ENCODE peak calls at places on chromosomes 11 and 22, in seven cellular contexts. T is CD8-positive, alpha-beta memory T cell; U is left ventricle myocardium inferior; A is thoracic aorta; H is HCT116; Q is colonic mucosa; S is testis. O is an unnamed sample. For H3K9me3 and H3K4me1, the result is how much of the 10 kb centered on the place peaks cover.

GRCh38 chr11:43547900-43548381 is 132.6 kb upstream of the HSD17B12 start:
- DNase-seq in T (no peak), S (peak), H (no peak), A (no peak), U (peak), Q (no peak), O (no peak)

GRCh38 chr11:132228756-132229325 is 858.4 kb downstream of the NTM start:
- DNase-seq in H (no peak), S (no peak), T (no peak), U (no peak), Q (no peak), A (no peak), O (no peak)

GRCh38 chr22:42511401-42511891 is 8.2 kb downstream of the RRP7A start:
- DNase-seq in A (no peak), T (no peak), U (no peak), Q (peak), S (peak), H (no peak), O (no peak)

GRCh38 chr11:126963115-126963514 is 37.5 kb downstream of the KIRREL3 start:
- DNase-seq in T (no peak), S (no peak), U (no peak), A (no peak), H (no peak), Q (no peak), O (no peak)

GRCh38 chr11:119617343-119617713 is 111.7 kb downstream of the NECTIN1 start:
- DNase-seq in H (no peak), A (no peak), U (no peak), Q (no peak), T (no peak), S (no peak), O (no peak)

GRCh38 chr11:78860720-78861422 is 286.2 kb upstream of the NARS2 start:
- DNase-seq in Q (no peak), H (no peak), A (no peak), S (no peak), U (no peak), T (no peak), O (no peak)

GRCh38 chr11:72685560-72686480 is 11.6 kb upstream of the PDE2A start:
- DNase-seq in T (no peak), U (peak), S (no peak), H (no peak), Q (peak), A (no peak), O (no peak)

GRCh38 chr11:119337581-119338317 is 2.9 kb downstream of the C1QTNF5 start:
- DNase-seq in A (no peak), Q (no peak), S (no peak), T (no peak), H (no peak), U (no peak), O (no peak)

GRCh38 chr11:100176456-100176855 is 510.6 kb upstream of the ARHGAP42 start:
- DNase-seq in T (no peak), S (no peak), Q (no peak), H (no peak), U (no peak), A (no peak), O (no peak)

GRCh38 chr11:76977791-76978190 is 56.4 kb upstream of the B3GNT6 start:
- DNase-seq in T (no peak), A (no peak), U (no peak), S (no peak), Q (no peak), H (no peak), O (no peak)

GRCh38 chr11:15651033-15651432 is 536.3 kb downstream of the INSC start:
- DNase-seq in S (no peak), U (no peak), T (no peak), H (no peak), A (no peak), Q (no peak), O (no peak)

GRCh38 chr11:3626250-3626960 is 15.4 kb downstream of the ART5 start:
- DNase-seq in U (peak), S (peak), H (no peak), A (no peak), Q (peak), T (no peak), O (no peak)

GRCh38 chr11:77055056-77055680 is 11.6 kb upstream of the CAPN5 start:
- DNase-seq in T (no peak), H (no peak), S (no peak), A (no peak), Q (no peak), U (no peak), O (no peak)

GRCh38 chr11:81112718-81113117 is 1620.9 kb downstream of the FAM181B start:
- DNase-seq in H (no peak), T (no peak), U (no peak), Q (no peak), S (no peak), A (no peak), O (no peak)

DNA sequence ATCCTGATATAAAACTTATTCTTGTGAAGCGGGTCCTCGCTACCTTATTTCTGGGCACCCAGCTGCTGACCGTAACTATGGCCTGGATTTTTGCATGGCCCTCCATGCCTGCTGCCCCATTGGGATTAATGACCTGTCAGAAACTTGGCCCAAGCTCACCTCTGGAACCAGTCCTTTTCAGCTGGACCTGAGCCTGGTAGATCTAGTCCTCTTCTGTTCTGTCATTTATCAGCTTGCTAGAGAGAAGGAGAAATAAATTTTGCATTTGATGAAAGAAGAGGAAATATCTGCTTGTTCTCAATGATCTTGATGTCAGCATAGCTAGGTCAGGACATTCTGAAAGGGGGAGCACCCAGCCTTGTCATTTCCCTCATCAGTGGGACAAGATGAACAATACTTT is 387.8 kb upstream of the LARGE1 start:
- DNase-seq in Q (no peak), U (peak), H (no peak), A (no peak), T (no peak), S (no peak), O (no peak)
- H3K9me3 ChIP-seq in Q (under half), U (under half), H (under half), A (under half), T (under half), S (under half), O (under half)

DNA sequence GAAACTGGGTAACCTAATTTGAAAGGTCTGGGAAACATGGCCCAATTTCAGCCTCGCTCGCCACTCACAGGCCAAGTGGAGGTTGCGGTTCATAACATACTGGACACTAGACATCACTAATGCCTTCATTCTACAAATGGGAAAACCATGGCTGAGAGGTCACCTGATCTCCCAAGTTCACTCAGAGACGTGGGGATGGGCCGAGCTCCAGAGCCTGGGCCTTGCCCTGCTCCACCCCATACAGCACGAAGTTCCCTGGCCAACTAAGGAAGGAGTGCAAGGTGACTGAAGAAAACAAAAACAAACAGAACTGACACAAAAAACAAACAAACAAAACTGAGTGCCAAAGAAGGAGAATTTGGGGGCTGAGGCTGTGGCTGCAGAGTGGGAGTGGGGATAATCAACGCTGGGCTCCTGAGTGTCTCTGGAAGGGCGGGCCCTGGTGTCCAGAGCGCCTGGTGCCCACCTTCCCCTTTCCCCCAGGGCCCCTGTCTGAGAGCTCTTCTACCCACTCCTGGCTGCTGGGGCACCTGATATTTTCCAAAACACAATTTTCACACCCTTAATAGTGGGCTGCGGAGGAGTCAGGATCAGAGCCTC is 46.5 kb upstream of the ADA2 start:
- DNase-seq in H (no peak), S (no peak), A (no peak), T (no peak), Q (peak), U (no peak), O (no peak)
- H3K4me1 ChIP-seq in H (under half), S (under half), A (under half), T (under half), Q (under half), U (under half), O (under half)

GRCh38 chr11:67628710-67629385 is 889 bp downstream of the NUDT8 start:
- DNase-seq in H (no peak), T (no peak), U (no peak), A (no peak), S (no peak), Q (no peak), O (no peak)
- H3K4me3 ChIP-seq in H (peak), T (no peak), U (peak), A (peak), S (peak), Q (peak), O (peak)

DNA sequence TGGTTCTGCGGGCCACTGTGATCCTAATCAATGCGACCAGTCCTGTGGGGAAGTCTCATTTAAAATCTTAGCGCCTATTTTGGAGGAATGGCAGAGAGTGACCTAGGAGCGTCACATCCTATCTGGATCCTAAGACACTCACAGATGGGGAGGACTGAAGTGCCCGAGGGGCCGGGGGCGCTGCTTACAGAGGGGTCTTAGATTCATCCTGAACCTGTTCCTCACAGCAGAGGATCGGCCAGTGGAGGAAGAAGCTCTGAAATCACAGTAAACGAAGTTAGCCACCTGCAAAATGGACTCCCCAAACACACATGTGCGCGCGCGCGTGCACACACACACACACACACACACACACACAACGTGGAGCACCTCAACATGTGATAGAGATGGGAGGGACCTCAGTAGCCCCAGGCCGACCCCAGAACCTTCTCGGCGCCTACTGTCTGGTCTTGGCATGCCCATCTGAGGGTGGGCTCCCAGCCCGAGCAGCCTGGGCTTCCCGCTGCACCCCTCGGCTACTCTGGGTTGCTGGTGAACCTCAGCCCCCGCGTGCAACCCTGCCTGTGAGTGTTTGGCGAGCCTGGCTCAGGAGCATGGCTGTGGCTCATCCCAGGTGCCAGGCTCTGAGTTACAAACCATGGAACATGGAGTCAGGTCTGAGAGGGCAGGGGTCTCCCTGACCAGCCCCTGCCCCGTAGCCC is 613.3 kb downstream of the TBC1D22A start:
- DNase-seq in S (no peak), T (no peak), A (no peak), Q (no peak), H (no peak), U (no peak), O (no peak)
- H3K9me3 ChIP-seq in S (under half), T (under half), A (under half), Q (under half), H (under half), U (under half), O (under half)

GRCh38 chr11:120771551-120772060 is 252.3 kb upstream of the TBCEL start:
- DNase-seq in U (no peak), H (no peak), A (no peak), S (no peak), Q (no peak), T (no peak), O (no peak)
- H3K4me1 ChIP-seq in U (under half), H (under half), A (under half), S (under half), Q (under half), T (under half), O (under half)

DNA sequence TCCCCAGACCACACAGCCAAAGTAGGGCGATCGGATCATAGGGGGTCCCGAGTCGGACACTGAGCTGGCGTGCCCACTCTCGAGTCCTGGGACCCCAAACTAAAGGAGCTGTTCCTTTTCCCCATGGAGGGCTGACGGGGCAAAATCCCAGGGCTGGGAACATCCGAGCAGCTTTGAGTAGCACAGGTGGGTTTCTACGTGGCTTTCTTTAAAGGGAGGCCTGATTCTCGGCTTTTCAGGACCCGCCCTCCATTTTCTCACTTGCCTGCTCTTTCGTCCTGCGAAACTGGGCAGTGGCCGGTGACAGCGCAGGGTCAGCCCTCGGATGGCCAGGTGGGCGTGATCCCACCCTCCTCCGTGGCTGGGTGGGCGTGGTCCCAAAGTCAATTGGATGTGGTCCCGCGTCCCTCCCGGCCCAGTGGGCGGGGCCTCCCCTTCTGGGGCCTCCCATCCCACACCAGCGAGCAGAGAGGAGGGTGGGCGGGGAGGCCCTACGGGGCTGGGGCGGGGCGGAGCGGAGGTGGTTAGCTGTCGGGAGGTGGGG is 17.5 kb upstream of the TXNRD2 start:
- DNase-seq in T (no peak), S (peak), Q (peak), A (peak), H (peak), U (peak), O (no peak)
- H3K4me3 ChIP-seq in T (peak), S (peak), Q (peak), A (peak), H (peak), U (peak), O (no peak)

DNA sequence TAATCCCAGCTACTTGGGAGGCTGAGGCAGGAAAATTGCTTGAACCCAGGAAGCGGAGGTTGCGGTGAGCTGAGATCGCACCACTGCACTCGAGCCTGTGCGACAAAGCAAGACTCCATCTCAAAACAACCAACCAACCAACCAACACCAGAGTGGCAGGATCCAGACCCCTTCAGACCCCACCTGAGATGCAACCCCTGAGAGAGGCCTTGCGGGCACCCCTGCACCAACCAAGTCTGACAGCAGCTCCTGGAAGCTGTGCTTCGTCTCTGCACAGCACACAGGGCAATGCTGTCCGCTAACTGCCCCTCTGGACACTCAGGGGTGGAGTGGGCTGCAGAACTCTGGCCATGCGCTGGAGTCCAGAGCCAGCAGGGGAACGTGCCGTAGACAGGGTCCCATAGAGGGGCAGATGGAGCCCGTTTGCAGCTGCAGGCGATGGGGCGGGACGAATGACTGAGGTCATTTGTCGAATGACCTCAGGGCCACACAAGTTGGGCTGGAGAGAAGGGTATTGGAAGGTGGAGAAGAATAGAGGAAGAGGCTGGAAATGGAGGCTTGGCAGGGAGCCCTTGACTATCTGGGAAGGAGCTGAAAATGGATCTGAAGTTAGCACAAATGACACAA is 199.5 kb downstream of the CTTN start:
- DNase-seq in S (peak), Q (no peak), U (no peak), A (no peak), H (no peak), T (no peak), O (no peak)
- H3K9me3 ChIP-seq in S (under half), Q (under half), U (under half), A (under half), H (under half), T (under half), O (under half)

GRCh38 chr11:45805305-45806071 is 539 bp downstream of the SLC35C1 start:
- DNase-seq in H (no peak), U (peak), Q (no peak), A (no peak), S (peak), T (no peak), O (no peak)
- H3K4me1 ChIP-seq in H (under half), U (half or more), Q (under half), A (under half), S (under half), T (under half), O (under half)

GRCh38 chr11:90846628-90847027 is 623.8 kb upstream of the CHORDC1 start:
- DNase-seq in S (no peak), T (no peak), A (no peak), H (no peak), U (no peak), Q (no peak), O (no peak)
- H3K4me3 ChIP-seq in S (no peak), T (no peak), A (no peak), H (no peak), U (no peak), Q (no peak), O (no peak)

DNA sequence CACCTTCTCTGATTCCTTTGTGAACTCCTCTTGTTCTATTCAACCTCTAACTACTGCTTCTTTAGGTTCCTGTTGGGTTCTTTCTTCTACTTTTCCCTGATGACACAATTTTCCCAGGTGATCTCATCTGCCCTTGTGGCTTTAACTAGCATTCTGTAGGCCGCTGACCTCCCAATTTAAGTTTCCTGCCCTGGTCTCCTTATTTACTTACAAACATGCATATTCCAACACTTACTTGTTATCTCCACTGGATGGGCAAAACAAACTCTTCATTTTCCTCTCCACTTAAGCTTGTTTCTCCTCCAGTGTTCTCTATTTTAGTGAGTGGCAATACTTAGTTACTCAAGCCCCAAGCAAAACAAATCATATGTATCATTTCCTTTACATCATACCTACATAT is 734.5 kb downstream of the METTL15 start:
- DNase-seq in A (no peak), U (no peak), T (no peak), Q (no peak), S (no peak), H (no peak), O (no peak)
- H3K9me3 ChIP-seq in A (under half), U (under half), T (under half), Q (under half), S (under half), H (under half), O (under half)